ENCODE peak calls at places on chromosomes 13 and 19, in four cellular contexts. J is HCT116, P is K562, G is HepG2. X is an unnamed sample.

GRCh38 chr13:49400755-49401659 is 42.9 kb downstream of the CAB39L start:
- DNase-seq in J (no peak), P (peak), G (no peak), X (no peak)

GRCh38 chr19:58356236-58356970 is 3.1 kb upstream of the A1BG start:
- DNase-seq in J (no peak), P (no peak), G (no peak), X (no peak)

GRCh38 chr19:42450314-42450934 is 7.7 kb upstream of the CXCL17 start:
- DNase-seq in J (peak), P (peak), G (peak), X (no peak)

GRCh38 chr13:97030705-97031452 is 36.6 kb upstream of the OXGR1 start:
- DNase-seq in J (peak), P (peak), G (peak), X (no peak)

GRCh38 chr13:40401911-40402776 is 264.3 kb downstream of the FOXO1 start:
- DNase-seq in J (peak), P (peak), G (peak), X (no peak)

GRCh38 chr13:18962168-18962734 is 219.4 kb downstream of the TUBA3C start:
- DNase-seq in J (no peak), P (no peak), G (no peak), X (no peak)

GRCh38 chr13:77863037-77863630 is 55.5 kb downstream of the EDNRB start:
- DNase-seq in J (no peak), P (no peak), G (no peak), X (no peak)

GRCh38 chr13:73872397-73872796 is 261.8 kb downstream of the KLF12 start:
- DNase-seq in J (no peak), P (no peak), G (no peak), X (no peak)

GRCh38 chr19:50044922-50045321 is 19.1 kb downstream of the ZNF473 start:
- DNase-seq in J (no peak), P (no peak), G (no peak), X (no peak)

GRCh38 chr13:109163052-109163413 is 533.6 kb downstream of the MYO16 start:
- DNase-seq in J (no peak), P (no peak), G (no peak), X (no peak)

GRCh38 chr13:94481966-94482365 is 2.5 kb upstream of the DCT start:
- DNase-seq in J (no peak), P (no peak), G (peak), X (no peak)

GRCh38 chr13:99303863-99304521 is 3.2 kb downstream of the GPR183 start:
- DNase-seq in J (no peak), P (no peak), G (no peak), X (no peak)

GRCh38 chr13:30759748-30760147 is 24.4 kb downstream of the ALOX5AP start:
- DNase-seq in J (no peak), P (no peak), G (no peak), X (no peak)

GRCh38 chr13:26727122-26727521 is 33.5 kb downstream of the GPR12 start:
- DNase-seq in J (no peak), P (no peak), G (no peak), X (no peak)

GRCh38 chr13:26722321-26722720 is 38.3 kb downstream of the GPR12 start:
- DNase-seq in J (no peak), P (no peak), G (no peak), X (no peak)

GRCh38 chr13:26726684-26727083 is 33.9 kb downstream of the GPR12 start:
- DNase-seq in J (no peak), P (no peak), G (no peak), X (no peak)

GRCh38 chr13:26727633-26728032 is 33.0 kb downstream of the GPR12 start:
- DNase-seq in J (no peak), P (no peak), G (no peak), X (no peak)
- TF ChIP-seq POLR2AphosphoS5 in J (no peak), P (no peak), G (no peak), X (no peak)

GRCh38 chr13:48042889-48043288 is 5.4 kb downstream of the NUDT15 start:
- DNase-seq in J (no peak), P (no peak), G (no peak), X (no peak)

GRCh38 chr13:48043789-48044503 is 6.4 kb downstream of the NUDT15 start:
- DNase-seq in J (no peak), P (no peak), G (no peak), X (no peak)

GRCh38 chr13:48037346-48038173 is at the start of gene NUDT15:
- DNase-seq in J (peak), P (peak), G (peak), X (peak)

GRCh38 chr13:48040059-48040458 is 2.5 kb downstream of the NUDT15 start:
- DNase-seq in J (no peak), P (no peak), G (no peak), X (no peak)

GRCh38 chr13:48038763-48039162 is 1.2 kb downstream of the NUDT15 start:
- DNase-seq in J (no peak), P (no peak), G (no peak), X (no peak)
- H3K4me3 ChIP-seq in J (peak), P (peak), G (no peak), X (peak)

DNA sequence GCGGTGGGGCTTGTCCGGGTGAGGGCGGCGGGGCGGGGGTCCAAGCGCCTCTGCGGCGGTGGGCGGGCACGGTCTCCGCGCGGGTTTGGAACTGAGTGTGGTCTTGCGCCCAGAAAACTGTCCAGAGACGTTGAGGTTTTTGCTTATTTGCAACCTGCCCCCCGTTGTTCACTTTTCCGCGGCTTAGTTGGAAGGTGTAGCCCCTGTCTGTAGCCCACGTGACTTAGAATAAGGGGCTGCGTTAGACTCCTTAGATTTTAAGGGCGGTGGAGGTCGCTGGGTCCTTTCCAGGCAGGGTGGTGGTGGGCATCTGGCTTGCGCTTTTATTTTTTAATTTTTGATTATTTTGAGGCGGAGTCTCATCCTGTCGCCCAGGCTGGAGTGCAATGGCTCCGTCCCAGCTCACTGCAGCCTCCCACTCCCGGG is 750 bp downstream of the RPS15 start:
- DNase-seq in J (no peak), P (no peak), G (no peak), X (no peak)
- TF ChIP-seq TCF7L2 in J (no peak), P (no peak), G (no peak), X (no peak)

GRCh38 chr19:899363-900301 is 6.3 kb downstream of the RNU6-9 start:
- DNase-seq in J (no peak), P (no peak), G (no peak), X (no peak)
- TF ChIP-seq POLR2AphosphoS5 in J (no peak), P (no peak), G (no peak), X (no peak)

GRCh38 chr19:40801449-40802299 is 2.7 kb downstream of the EGLN2 start:
- DNase-seq in J (no peak), P (no peak), G (no peak), X (no peak)
- H3K4me3 ChIP-seq in J (no peak), P (peak), G (no peak), X (peak)

GRCh38 chr19:10268077-10268476 is 2.8 kb upstream of the ICAM1 start:
- DNase-seq in J (no peak), P (no peak), G (no peak), X (no peak)

GRCh38 chr19:10271543-10272086 is 695 bp downstream of the ICAM1 start:
- DNase-seq in J (no peak), P (peak), G (no peak), X (no peak)

GRCh38 chr19:10269333-10270179 is 1.4 kb upstream of the ICAM1 start:
- DNase-seq in J (peak), P (peak), G (peak), X (peak)

GRCh38 chr19:10270616-10271394 is at the start of gene ICAM1:
- DNase-seq in J (no peak), P (peak), G (peak), X (no peak)

GRCh38 chr19:10270180-10270615 is 722 bp upstream of the ICAM1 start:
- DNase-seq in J (no peak), P (peak), G (no peak), X (no peak)
- TF ChIP-seq TCF7L2 in J (no peak), P (no peak), G (no peak), X (no peak)

GRCh38 chr19:1167687-1168561 is 6.1 kb downstream of the SBNO2 start:
- DNase-seq in J (no peak), P (no peak), G (no peak), X (no peak)
- TF ChIP-seq POLR2AphosphoS5 in J (no peak), P (no peak), G (no peak), X (no peak)

GRCh38 chr19:19230999-19231398 is 19.2 kb downstream of the NCAN start:
- DNase-seq in J (no peak), P (no peak), G (no peak), X (no peak)
- H3K4me3 ChIP-seq in J (no peak), P (no peak), G (no peak), X (no peak)